ENCODE peak calls at places on chromosome 9, in eight cellular contexts. T, Y, Q, D, U, K, V and Z are unnamed samples.

GRCh38 chr9:93185261-93186150 is 1.6 kb downstream of the WNK2 start:
- ATAC-seq in K (no peak), V (no peak), U (no peak), Y (no peak), T (no peak), D (no peak), Q (no peak), Z (no peak)

GRCh38 chr9:125066839-125067619 is 76.3 kb downstream of the SCAI start:
- ATAC-seq in Q (peak), U (no peak), T (no peak), Y (no peak), V (peak), K (peak), D (no peak), Z (no peak)

GRCh38 chr9:83932851-83933250 is 11.6 kb upstream of the KIF27 start:
- ATAC-seq in D (no peak), T (no peak), V (no peak), Q (no peak), U (no peak), Y (no peak), K (no peak), Z (no peak)

GRCh38 chr9:69984831-69985230 is 58.8 kb upstream of the MAMDC2 start:
- ATAC-seq in T (no peak), D (no peak), V (no peak), K (no peak), U (no peak), Q (no peak), Y (no peak), Z (no peak)

GRCh38 chr9:75083188-75083976 is 4.6 kb downstream of the NMRK1 start:
- ATAC-seq in D (no peak), K (peak), V (peak), U (peak), Q (no peak), T (no peak), Y (no peak), Z (no peak)

GRCh38 chr9:73153793-73154227 is 2.1 kb downstream of the ANXA1 start:
- ATAC-seq in U (no peak), Y (no peak), V (peak), K (peak), D (no peak), T (no peak), Q (peak), Z (no peak)

GRCh38 chr9:109766351-109766750 is 13.6 kb upstream of the PALM2AKAP2 start:
- ATAC-seq in Y (no peak), V (no peak), U (no peak), K (no peak), Q (no peak), D (no peak), T (no peak), Z (no peak)

GRCh38 chr9:93673271-93673843 is 97.0 kb downstream of the PHF2 start:
- ATAC-seq in U (no peak), V (no peak), Y (peak), T (no peak), D (no peak), Q (no peak), K (no peak), Z (no peak)

GRCh38 chr9:16139781-16140180 is 586.9 kb downstream of the CCDC171 start:
- ATAC-seq in U (no peak), Q (peak), D (no peak), V (no peak), K (no peak), T (no peak), Y (no peak), Z (no peak)

GRCh38 chr9:127138444-127138843 is 16.0 kb upstream of the ANGPTL2 start:
- ATAC-seq in D (no peak), U (no peak), Y (no peak), Q (no peak), V (peak), K (no peak), T (no peak), Z (no peak)

GRCh38 chr9:99807276-99807852 is 14.3 kb upstream of the NR4A3 start:
- ATAC-seq in K (peak), V (peak), Q (peak), D (peak), Y (no peak), T (peak), U (no peak), Z (peak)

GRCh38 chr9:134712922-134713321 is 71.3 kb downstream of the COL5A1 start:
- ATAC-seq in Y (no peak), D (no peak), K (no peak), Q (peak), V (peak), U (no peak), T (no peak), Z (no peak)

GRCh38 chr9:114433720-114434255 is 46.0 kb upstream of the AKNA start:
- ATAC-seq in Y (peak), V (no peak), K (no peak), T (peak), Q (no peak), U (no peak), D (no peak), Z (no peak)

GRCh38 chr9:126283799-126284465 is 42.7 kb upstream of the MVB12B start:
- ATAC-seq in K (no peak), T (no peak), V (no peak), D (no peak), Y (no peak), Q (no peak), U (no peak), Z (no peak)

GRCh38 chr9:96858018-96858573 is 3.8 kb upstream of the ZNF782 start:
- ATAC-seq in D (no peak), Y (no peak), Q (no peak), V (no peak), U (peak), K (no peak), T (no peak), Z (no peak)

GRCh38 chr9:4081948-4082347 is 217.9 kb downstream of the GLIS3 start:
- ATAC-seq in T (no peak), V (no peak), U (no peak), D (no peak), Q (no peak), K (no peak), Y (no peak), Z (no peak)

GRCh38 chr9:104313396-104314110 is 190.5 kb upstream of the OR13F1 start:
- ATAC-seq in Y (no peak), Q (peak), T (no peak), D (no peak), V (no peak), K (no peak), U (no peak), Z (no peak)

GRCh38 chr9:34127035-34127948 is 794 bp upstream of the DCAF12 start:
- ATAC-seq in K (no peak), T (no peak), Q (peak), V (peak), Y (no peak), U (no peak), D (no peak), Z (no peak)

GRCh38 chr9:16727452-16728127 is 142.9 kb downstream of the BNC2 start:
- ATAC-seq in D (no peak), U (no peak), Q (peak), Y (no peak), K (no peak), V (peak), T (no peak), Z (no peak)

GRCh38 chr9:34070601-34071340 is 22.1 kb upstream of the UBAP2 start:
- ATAC-seq in T (no peak), V (no peak), D (no peak), Y (no peak), Q (no peak), U (no peak), K (no peak), Z (no peak)

GRCh38 chr9:61665330-61665751 is 475.5 kb downstream of the SPATA31A7 start:
- ATAC-seq in T (no peak), U (no peak), V (no peak), Y (no peak), Q (no peak), K (no peak), D (no peak), Z (no peak)

GRCh38 chr9:131396626-131397025 is 2.7 kb downstream of the PRRC2B start:
- ATAC-seq in D (no peak), V (no peak), K (no peak), Q (no peak), U (no peak), Y (no peak), T (no peak), Z (no peak)

GRCh38 chr9:89174291-89174690 is 4.3 kb downstream of the SHC3 start:
- ATAC-seq in U (no peak), Q (no peak), V (no peak), Y (no peak), K (peak), T (no peak), D (no peak), Z (no peak)

GRCh38 chr9:134641989-134642384 is 384 bp downstream of the COL5A1 start:
- ATAC-seq in Y (no peak), V (no peak), T (no peak), U (no peak), K (peak), Q (no peak), D (no peak), Z (no peak)

GRCh38 chr9:99128133-99128406 is 23.2 kb downstream of the TGFBR1 start:
- ATAC-seq in V (no peak), Q (no peak), Y (peak), K (no peak), T (peak), D (no peak), U (peak), Z (peak)

GRCh38 chr9:134214766-134215394 is 50.5 kb upstream of the RNU6ATAC start:
- ATAC-seq in Q (peak), D (no peak), V (no peak), U (no peak), Y (no peak), T (no peak), K (no peak), Z (no peak)

GRCh38 chr9:82532504-82532903 is 530.4 kb downstream of the RASEF start:
- ATAC-seq in V (no peak), U (no peak), K (peak), Q (no peak), T (no peak), Y (no peak), D (no peak), Z (no peak)

GRCh38 chr9:82883436-82883835 is 179.5 kb downstream of the RASEF start:
- ATAC-seq in V (no peak), K (no peak), Q (no peak), T (no peak), D (no peak), Y (no peak), U (no peak), Z (no peak)

GRCh38 chr9:81535542-81536241 is 153.7 kb downstream of the TLE1 start:
- ATAC-seq in Y (no peak), T (no peak), Q (no peak), U (no peak), K (no peak), V (no peak), D (no peak), Z (no peak)

GRCh38 chr9:31500422-31500821 is 884.0 kb upstream of the ACO1 start:
- ATAC-seq in D (no peak), K (no peak), V (no peak), Q (no peak), U (no peak), T (no peak), Y (no peak), Z (no peak)

GRCh38 chr9:33620738-33621439 is 96.8 kb downstream of the ANKRD18B start:
- ATAC-seq in U (no peak), Y (no peak), K (no peak), V (peak), Q (no peak), T (no peak), D (no peak), Z (no peak)

GRCh38 chr9:108478431-108478837 is 377.4 kb downstream of the ACTL7B start:
- ATAC-seq in V (peak), Y (peak), U (no peak), K (peak), Q (peak), T (no peak), D (no peak), Z (peak)

GRCh38 chr9:81578606-81579005 is 110.7 kb downstream of the TLE1 start:
- ATAC-seq in Y (no peak), T (no peak), K (no peak), D (no peak), U (no peak), Q (no peak), V (no peak), Z (no peak)

GRCh38 chr9:2427016-2427891 is 194.3 kb upstream of the VLDLR start:
- ATAC-seq in K (peak), T (no peak), Q (no peak), D (no peak), V (no peak), Y (no peak), U (no peak), Z (no peak)